ENCODE peak calls at places on chromosomes 4 and X, in seven cellular contexts. H, E, Y, A, R, T and D are unnamed samples.

GRCh38 chrX:54358424-54359211 is 772 bp upstream of the WNK3 start:
- DNase-seq in H (peak), E (no peak), Y (peak), A (peak), R (peak), T (no peak), D (peak)

GRCh38 chrX:129649268-129650182 is 5.2 kb downstream of the APLN start:
- DNase-seq in H (no peak), E (no peak), Y (peak), A (no peak), R (no peak), T (no peak), D (no peak)

GRCh38 chr4:110614981-110615365 is 7.9 kb downstream of the PITX2 start:
- DNase-seq in H (no peak), E (no peak), Y (no peak), A (no peak), R (no peak), T (no peak), D (no peak)

GRCh38 chrX:82087699-82088098 is 885.8 kb downstream of the SH3BGRL start:
- DNase-seq in H (peak), E (no peak), Y (no peak), A (no peak), R (no peak), T (no peak), D (peak)

GRCh38 chr4:47747846-47748494 is 89.9 kb downstream of the CORIN start:
- DNase-seq in H (no peak), E (no peak), Y (no peak), A (no peak), R (no peak), T (no peak), D (no peak)

GRCh38 chrX:154602766-154603437 is 16.2 kb downstream of the CTAG1B start:
- DNase-seq in H (no peak), E (no peak), Y (no peak), A (no peak), R (no peak), T (no peak), D (no peak)

GRCh38 chr4:150342945-150343344 is 239.0 kb upstream of the MAB21L2 start:
- DNase-seq in H (peak), E (no peak), Y (no peak), A (no peak), R (no peak), T (no peak), D (no peak)

GRCh38 chr4:56732301-56732700 is 51.2 kb upstream of the HOPX start:
- DNase-seq in H (no peak), E (no peak), Y (no peak), A (no peak), R (no peak), T (no peak), D (no peak)

GRCh38 chrX:121161501-121161933 is 114.1 kb downstream of the GLUD2 start:
- DNase-seq in H (no peak), E (no peak), Y (no peak), A (no peak), R (no peak), T (no peak), D (no peak)

GRCh38 chr4:184911310-184911709 is 85.5 kb upstream of the ACSL1 start:
- DNase-seq in H (no peak), E (no peak), Y (peak), A (no peak), R (no peak), T (no peak), D (no peak)

GRCh38 chr4:176357359-176358082 is 37.8 kb downstream of the SPCS3 start:
- DNase-seq in H (no peak), E (no peak), Y (peak), A (no peak), R (no peak), T (no peak), D (no peak)

GRCh38 chr4:175290401-175290800 is 372.2 kb downstream of the ADAM29 start:
- DNase-seq in H (no peak), E (no peak), Y (peak), A (no peak), R (no peak), T (no peak), D (no peak)

GRCh38 chr4:51963871-51964513 is 56.2 kb downstream of the LRRC66 start:
- DNase-seq in H (no peak), E (no peak), Y (no peak), A (no peak), R (no peak), T (no peak), D (no peak)

GRCh38 chr4:136319789-136320470 is 1212.4 kb downstream of the PCDH18 start:
- DNase-seq in H (no peak), E (no peak), Y (peak), A (no peak), R (no peak), T (peak), D (no peak)

GRCh38 chr4:87031946-87032345 is 97.1 kb downstream of the AFF1 start:
- DNase-seq in H (no peak), E (no peak), Y (no peak), A (no peak), R (no peak), T (no peak), D (no peak)

GRCh38 chr4:142274137-142274536 is 572.0 kb downstream of the INPP4B start:
- DNase-seq in H (no peak), E (no peak), Y (peak), A (no peak), R (no peak), T (no peak), D (no peak)

GRCh38 chrX:102728646-102729045 is 8.1 kb downstream of the GPRASP3 start:
- DNase-seq in H (no peak), E (no peak), Y (no peak), A (no peak), R (no peak), T (no peak), D (no peak)

GRCh38 chrX:14356401-14356800 is 172.9 kb upstream of the GLRA2 start:
- DNase-seq in H (no peak), E (no peak), Y (no peak), A (no peak), R (no peak), T (no peak), D (no peak)

GRCh38 chrX:115023139-115023538 is 5.7 kb upstream of the IL13RA2 start:
- DNase-seq in H (no peak), E (no peak), Y (peak), A (no peak), R (no peak), T (peak), D (no peak)

GRCh38 chr4:39435875-39436563 is 22.7 kb downstream of the RPL9 start:
- DNase-seq in H (no peak), E (no peak), Y (no peak), A (no peak), R (no peak), T (no peak), D (no peak)

GRCh38 chr4:80005863-80006262 is 67.2 kb downstream of the ANTXR2 start:
- DNase-seq in H (no peak), E (no peak), Y (peak), A (no peak), R (no peak), T (no peak), D (no peak)

GRCh38 chr4:152530600-152530999 is 5.3 kb downstream of the FBXW7 start:
- DNase-seq in H (no peak), E (no peak), Y (no peak), A (no peak), R (no peak), T (no peak), D (no peak)

GRCh38 chr4:8035371-8035780 is 95.7 kb upstream of the AFAP1 start:
- DNase-seq in H (no peak), E (no peak), Y (peak), A (no peak), R (no peak), T (no peak), D (peak)

GRCh38 chrX:44470816-44471215 is 71.8 kb downstream of the FUNDC1 start:
- DNase-seq in H (no peak), E (no peak), Y (no peak), A (no peak), R (no peak), T (no peak), D (no peak)

GRCh38 chr4:77156912-77157858 is at the start of gene CCNG2:
- DNase-seq in H (peak), E (peak), Y (peak), A (peak), R (peak), T (peak), D (peak)

GRCh38 chr4:106594291-106594952 is 225.8 kb upstream of the GIMD1 start:
- DNase-seq in H (no peak), E (no peak), Y (no peak), A (no peak), R (no peak), T (peak), D (no peak)

GRCh38 chrX:33686105-33686504 is 446.0 kb downstream of the FAM47A start:
- DNase-seq in H (no peak), E (no peak), Y (no peak), A (no peak), R (no peak), T (no peak), D (no peak)

GRCh38 chr4:112075129-112075753 is 70.0 kb upstream of the FAM241A start:
- DNase-seq in H (no peak), E (no peak), Y (peak), A (no peak), R (no peak), T (peak), D (no peak)

GRCh38 chrX:97366246-97366645 is 482.5 kb downstream of the RPA4 start:
- DNase-seq in H (no peak), E (no peak), Y (no peak), A (no peak), R (no peak), T (no peak), D (no peak)

GRCh38 chr4:74613266-74613665 is 168.3 kb downstream of the AREG start:
- DNase-seq in H (no peak), E (no peak), Y (no peak), A (no peak), R (no peak), T (no peak), D (no peak)

GRCh38 chrX:15674899-15675489 is 10.4 kb upstream of the CLTRN start:
- DNase-seq in H (peak), E (peak), Y (peak), A (peak), R (peak), T (peak), D (peak)

GRCh38 chr4:174358823-174359222 is 75.1 kb downstream of the CEP44 start:
- DNase-seq in H (no peak), E (no peak), Y (peak), A (no peak), R (no peak), T (no peak), D (no peak)

GRCh38 chrX:70398899-70399298 is 24.2 kb upstream of the GDPD2 start:
- DNase-seq in H (no peak), E (no peak), Y (peak), A (no peak), R (no peak), T (peak), D (no peak)

GRCh38 chr4:113683143-113683542 is 78.4 kb downstream of the CAMK2D start:
- DNase-seq in H (no peak), E (no peak), Y (no peak), A (no peak), R (no peak), T (no peak), D (no peak)

DNA sequence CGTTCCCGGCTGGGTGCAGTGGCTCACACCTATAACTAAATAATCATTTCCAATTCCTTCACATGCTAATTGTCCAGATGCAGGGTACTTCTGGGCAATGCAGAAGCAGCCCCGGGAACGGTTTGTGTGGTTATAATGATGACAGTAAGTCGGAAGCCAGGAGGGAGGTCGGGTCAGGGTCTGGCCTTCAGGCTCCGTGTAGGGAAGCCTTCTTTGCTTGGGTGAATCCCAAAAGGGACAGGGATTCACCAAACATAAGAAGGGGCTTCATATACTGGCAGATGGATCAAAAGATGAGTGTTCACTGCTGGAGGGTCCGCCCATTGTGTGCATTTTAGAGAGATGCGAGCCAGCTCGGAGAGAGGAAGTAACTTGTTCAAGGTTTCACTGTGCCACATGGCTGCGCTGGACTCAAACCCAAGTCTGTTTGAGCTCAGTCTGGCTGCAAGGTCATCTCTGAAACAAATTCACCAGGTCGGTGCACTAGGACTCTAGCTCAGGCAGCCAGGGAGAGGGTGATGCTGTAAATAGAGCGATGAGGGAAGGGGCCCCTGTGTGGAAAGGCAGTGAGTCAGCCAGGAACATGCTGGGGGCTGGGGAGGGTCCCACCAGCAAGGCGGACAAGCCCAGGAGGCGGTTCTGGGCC is 4.8 kb upstream of the KIAA0232 start:
- DNase-seq in H (no peak), E (no peak), Y (no peak), A (no peak), R (no peak), T (no peak), D (no peak)
- TF ChIP-seq CTCF in H (no peak), E (no peak), Y (no peak), A (no peak), R (no peak), T (no peak), D (no peak)

DNA sequence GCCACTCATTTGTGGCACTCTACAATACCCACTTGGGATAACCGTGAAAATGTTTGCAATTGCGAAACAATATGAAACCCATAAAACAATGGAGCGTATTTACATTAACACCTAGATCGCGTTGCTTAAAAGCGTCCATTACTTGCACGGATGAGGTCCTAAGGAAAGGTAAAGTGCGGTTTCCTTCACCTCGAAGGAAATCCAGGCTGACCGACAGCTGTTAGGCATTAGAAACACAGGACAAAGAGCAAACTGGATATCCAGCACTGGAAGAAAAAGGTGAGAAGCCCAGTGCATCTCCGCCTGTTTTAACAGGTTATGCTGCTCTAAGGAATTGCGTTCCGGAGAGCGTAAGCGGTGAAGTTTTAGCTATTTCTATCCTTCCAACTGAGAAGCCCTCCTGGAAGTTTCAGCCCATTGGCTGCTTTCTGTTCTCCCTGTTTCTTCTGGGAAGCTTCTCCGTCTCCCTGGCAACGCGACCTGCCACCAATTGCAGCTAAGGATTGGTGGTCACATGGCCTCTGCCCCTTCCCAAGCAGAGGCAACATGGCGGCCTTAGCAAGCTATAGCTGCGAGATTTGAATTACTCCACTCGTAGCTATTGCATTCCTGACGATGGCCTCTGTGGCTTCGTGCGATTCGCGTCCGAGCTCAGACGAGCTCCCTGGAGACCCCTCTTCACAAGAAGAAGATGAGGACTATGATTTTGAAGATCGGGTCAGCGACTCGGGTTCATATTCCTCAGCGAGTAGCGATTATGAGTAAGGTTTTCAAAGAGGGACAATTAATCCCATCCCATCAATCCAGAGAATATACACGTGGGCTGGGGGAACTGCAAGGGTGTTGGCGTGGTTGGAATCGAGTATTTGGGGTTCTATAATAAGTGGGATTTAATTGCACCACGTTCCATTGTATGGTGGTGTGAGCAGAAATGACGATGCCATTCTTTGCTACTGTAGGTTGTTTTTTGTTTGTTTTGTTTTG is at the start of gene INTU:
- DNase-seq in H (peak), E (peak), Y (peak), A (peak), R (peak), T (peak), D (peak)
- TF ChIP-seq POLR2A in H (no peak), E (no peak), Y (peak), A (no peak), R (no peak), T (peak), D (no peak)

DNA sequence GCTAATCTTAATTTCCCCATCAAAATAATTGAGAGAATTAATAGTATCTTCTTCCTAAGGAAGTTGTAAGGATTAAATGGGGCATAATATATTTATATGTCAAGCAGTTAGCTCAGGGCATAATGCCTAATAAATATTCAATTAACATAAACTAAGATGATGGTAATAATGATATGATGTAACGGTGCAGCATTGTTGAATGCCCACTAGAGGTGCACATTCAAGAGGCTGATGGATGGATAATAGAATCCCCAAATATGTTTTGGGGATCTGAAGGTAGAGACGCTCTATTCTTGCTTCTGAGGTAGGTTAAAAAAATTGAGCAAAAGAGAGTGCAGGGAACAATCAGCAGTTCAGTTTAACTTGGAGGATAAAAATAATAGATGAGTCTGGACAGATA is 37.1 kb downstream of the ATOH1 start:
- DNase-seq in H (no peak), E (no peak), Y (no peak), A (no peak), R (no peak), T (no peak), D (no peak)
- TF ChIP-seq CTCF in H (no peak), E (no peak), Y (no peak), A (no peak), R (no peak), T (no peak), D (no peak)

GRCh38 chrX:45771114-45771513 is 570.4 kb upstream of the DIPK2B start:
- DNase-seq in H (no peak), E (no peak), Y (peak), A (no peak), R (no peak), T (peak), D (no peak)
- TF ChIP-seq POLR2A in H (no peak), E (no peak), Y (peak), A (no peak), R (peak), T (no peak), D (no peak)

GRCh38 chr4:166324321-166324720 is 451.3 kb downstream of the TLL1 start:
- DNase-seq in H (no peak), E (no peak), Y (no peak), A (no peak), R (no peak), T (peak), D (no peak)
- TF ChIP-seq CTCF in H (no peak), E (no peak), Y (no peak), A (no peak), R (no peak), T (no peak), D (no peak)

GRCh38 chrX:108138814-108139213 is 47.2 kb downstream of the ATG4A start:
- DNase-seq in H (no peak), E (no peak), Y (no peak), A (no peak), R (no peak), T (no peak), D (no peak)
- TF ChIP-seq POLR2A in H (no peak), E (no peak), Y (no peak), A (no peak), R (no peak), T (no peak), D (no peak)

GRCh38 chr4:137934046-137934445 is 308.1 kb downstream of the SLC7A11 start:
- DNase-seq in H (no peak), E (no peak), Y (no peak), A (no peak), R (no peak), T (no peak), D (no peak)

GRCh38 chr4:137934921-137935320 is 307.2 kb downstream of the SLC7A11 start:
- DNase-seq in H (no peak), E (no peak), Y (no peak), A (no peak), R (no peak), T (no peak), D (no peak)
- TF ChIP-seq CTCF in H (no peak), E (no peak), Y (no peak), A (no peak), R (no peak), T (no peak), D (no peak)

DNA sequence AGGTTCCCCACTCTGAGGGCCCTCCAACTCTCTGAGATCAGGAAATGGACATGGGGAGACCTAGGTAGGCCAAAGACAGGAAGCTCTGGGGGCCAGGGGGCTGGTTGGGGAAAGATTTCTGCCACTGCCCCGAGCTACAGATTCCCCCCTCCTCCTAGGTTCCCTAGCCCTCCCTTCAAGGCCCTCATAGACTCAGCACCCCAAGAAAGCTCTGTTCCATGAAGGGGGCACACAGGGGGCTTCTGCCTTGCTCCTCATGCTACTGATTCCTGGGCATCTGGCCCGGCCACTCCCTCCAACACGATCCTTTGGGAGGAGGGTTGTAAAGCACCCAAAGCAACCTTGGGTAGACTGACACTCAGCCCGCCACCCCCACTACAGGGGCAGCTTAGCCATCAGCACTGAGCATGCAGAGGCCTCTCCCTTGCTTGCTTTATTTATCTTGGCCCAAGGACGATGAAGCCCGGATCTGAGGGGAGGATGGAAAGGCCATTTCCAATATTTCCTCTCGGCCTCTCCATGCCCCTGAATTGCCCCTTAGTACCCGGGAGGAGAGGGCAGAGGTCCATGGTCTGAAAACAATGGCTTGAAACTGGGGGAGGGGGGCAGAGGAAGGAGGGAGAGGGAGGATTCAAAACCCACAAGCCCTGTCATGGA is 146.7 kb downstream of the PJA1 start:
- DNase-seq in H (no peak), E (no peak), Y (no peak), A (no peak), R (no peak), T (no peak), D (no peak)
- TF ChIP-seq POLR2A in H (no peak), E (no peak), Y (no peak), A (no peak), R (no peak), T (no peak), D (no peak)